ENCODE peak calls at places on chromosomes 16 and 17, in eight cellular contexts. J is fibroblast of the aortic adventitia, O is IMR-90, V is fibroblast of mammary gland, X is mammary epithelial cell, C is A549, W is choroid plexus epithelial cell, Z is SK-N-SH. A is an unnamed sample.
A peak's percentile ranks its signal among the peaks of the same experiment; 100 is the strongest.

GRCh38 chr16:46650224-46650623 is 29.0 kb upstream of the SHCBP1 start:
- DNase-seq in J (peak; percentile 77), O (peak; percentile 80), V (peak; percentile 97), X (no peak), C (no peak), W (peak; percentile 16), Z (no peak), A (no peak)

GRCh38 chr17:1422907-1423306 is 22.9 kb upstream of the YWHAE start:
- DNase-seq in J (peak; percentile 95), O (peak; percentile 98), V (peak; percentile 98), X (peak; percentile 93), C (peak; percentile 57), W (peak; percentile 95), Z (no peak), A (peak; percentile 92)

GRCh38 chr16:50478773-50479149 is 69.4 kb upstream of the NKD1 start:
- DNase-seq in J (no peak), O (no peak), V (no peak), X (peak; percentile 12), C (no peak), W (no peak), Z (no peak), A (no peak)

GRCh38 chr16:83995756-83996155 is 27.7 kb downstream of the NECAB2 start:
- DNase-seq in J (no peak), O (peak; percentile 10), V (no peak), X (peak; percentile 17), C (no peak), W (peak; percentile 92), Z (no peak), A (no peak)

GRCh38 chr17:17981330-17981729 is 8.7 kb downstream of the DRC3 start:
- DNase-seq in J (no peak), O (no peak), V (no peak), X (no peak), C (no peak), W (no peak), Z (no peak), A (no peak)

GRCh38 chr16:85471469-85472431 is 141.4 kb upstream of the GSE1 start:
- DNase-seq in J (no peak), O (no peak), V (no peak), X (peak; percentile 14), C (no peak), W (no peak), Z (no peak), A (no peak)

GRCh38 chr17:75036643-75037268 is 10.0 kb downstream of the ATP5PD start:
- DNase-seq in J (peak; percentile 97), O (peak; percentile 77), V (peak; percentile 97), X (no peak), C (peak; percentile 97), W (peak; percentile 8), Z (no peak), A (no peak)

GRCh38 chr16:25027781-25028180 is 12.6 kb upstream of the ARHGAP17 start:
- DNase-seq in J (no peak), O (no peak), V (no peak), X (no peak), C (no peak), W (no peak), Z (no peak), A (no peak)

GRCh38 chr16:77273815-77274214 is 74.6 kb downstream of the SYCE1L start:
- DNase-seq in J (peak; percentile 84), O (no peak), V (peak; percentile 48), X (peak; percentile 30), C (no peak), W (peak; percentile 42), Z (no peak), A (no peak)

GRCh38 chr17:52024296-52024870 is 134.1 kb downstream of the CA10 start:
- DNase-seq in J (no peak), O (no peak), V (no peak), X (no peak), C (no peak), W (peak; percentile 3), Z (peak; percentile 6), A (no peak)

GRCh38 chr16:87580855-87581261 is 21.4 kb upstream of the JPH3 start:
- DNase-seq in J (peak; percentile 60), O (peak; percentile 46), V (peak; percentile 88), X (peak; percentile 27), C (peak; percentile 81), W (peak; percentile 57), Z (peak; percentile 56), A (peak; percentile 71)

GRCh38 chr16:84925092-84925772 is 86.1 kb downstream of the ZDHHC7 start:
- DNase-seq in J (peak; percentile 34), O (no peak), V (peak; percentile 46), X (no peak), C (peak; percentile 48), W (peak; percentile 43), Z (peak; percentile 56), A (no peak)

GRCh38 chr16:12265168-12265567 is 288.6 kb downstream of the SNX29 start:
- DNase-seq in J (no peak), O (no peak), V (no peak), X (no peak), C (no peak), W (no peak), Z (no peak), A (no peak)

GRCh38 chr17:1562178-1562643 is 381 bp downstream of the PITPNA start:
- DNase-seq in J (no peak), O (no peak), V (peak; percentile 20), X (no peak), C (no peak), W (peak; percentile 14), Z (peak; percentile 85), A (peak; percentile 16)

GRCh38 chr16:57723170-57723569 is 12.4 kb upstream of the KATNB1 start:
- DNase-seq in J (no peak), O (no peak), V (peak; percentile 12), X (no peak), C (peak; percentile 63), W (peak; percentile 28), Z (no peak), A (no peak)
- TF ChIP-seq CTCF in J (no peak), O (peak; percentile 17), V (peak; percentile 41), X (peak; percentile 5), C (peak; percentile 40), W (peak; percentile 49), Z (peak; percentile 41), A (peak; percentile 46)

GRCh38 chr16:23016372-23016771 is 132.9 kb downstream of the USP31 start:
- DNase-seq in J (no peak), O (no peak), V (no peak), X (no peak), C (no peak), W (no peak), Z (no peak), A (no peak)

GRCh38 chr16:23009075-23009474 is 140.2 kb downstream of the USP31 start:
- DNase-seq in J (no peak), O (no peak), V (no peak), X (no peak), C (no peak), W (no peak), Z (no peak), A (no peak)

GRCh38 chr16:23014592-23014991 is 134.7 kb downstream of the USP31 start:
- DNase-seq in J (no peak), O (peak; percentile 2), V (no peak), X (no peak), C (peak; percentile 10), W (no peak), Z (no peak), A (no peak)

GRCh38 chr16:23015580-23015979 is 133.7 kb downstream of the USP31 start:
- DNase-seq in J (no peak), O (no peak), V (no peak), X (no peak), C (no peak), W (no peak), Z (no peak), A (no peak)

DNA sequence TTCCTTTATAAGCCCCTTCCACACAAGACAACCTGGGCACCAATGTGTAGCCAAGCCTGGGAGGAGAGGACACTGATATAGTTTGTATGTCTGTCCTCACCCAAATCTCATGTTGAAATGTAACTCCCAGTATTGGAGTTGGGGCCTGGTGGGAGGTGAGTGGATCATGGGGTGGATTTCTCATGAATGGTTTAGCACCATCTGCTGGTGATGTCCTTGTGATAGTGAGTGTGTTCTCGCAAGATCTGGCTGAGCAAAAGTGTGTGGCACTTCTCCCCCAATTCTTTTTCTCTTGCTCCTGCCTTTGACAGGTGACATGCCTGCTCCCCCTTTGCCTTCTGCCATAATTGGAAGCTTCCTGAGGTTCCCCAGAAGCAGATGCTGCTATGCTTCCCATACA is 135.8 kb downstream of the USP31 start:
- DNase-seq in J (no peak), O (peak; percentile 3), V (peak; percentile 11), X (no peak), C (peak; percentile 35), W (peak; percentile 14), Z (no peak), A (no peak)
- TF ChIP-seq CTCF in J (no peak), O (no peak), V (no peak), X (no peak), C (peak; percentile 23), W (peak; percentile 9), Z (peak; percentile 25), A (peak; percentile 51)

GRCh38 chr16:22948603-22949368 is 134.8 kb downstream of the HS3ST2 start:
- DNase-seq in J (peak; percentile 67), O (peak; percentile 34), V (peak; percentile 75), X (peak; percentile 73), C (peak; percentile 80), W (peak; percentile 56), Z (peak; percentile 77), A (peak; percentile 70)
- TF ChIP-seq CTCF in J (peak; percentile 61), O (peak; percentile 53), V (peak; percentile 82), X (peak; percentile 90), C (peak; percentile 57), W (peak; percentile 66), Z (peak; percentile 66), A (peak; percentile 94)

DNA sequence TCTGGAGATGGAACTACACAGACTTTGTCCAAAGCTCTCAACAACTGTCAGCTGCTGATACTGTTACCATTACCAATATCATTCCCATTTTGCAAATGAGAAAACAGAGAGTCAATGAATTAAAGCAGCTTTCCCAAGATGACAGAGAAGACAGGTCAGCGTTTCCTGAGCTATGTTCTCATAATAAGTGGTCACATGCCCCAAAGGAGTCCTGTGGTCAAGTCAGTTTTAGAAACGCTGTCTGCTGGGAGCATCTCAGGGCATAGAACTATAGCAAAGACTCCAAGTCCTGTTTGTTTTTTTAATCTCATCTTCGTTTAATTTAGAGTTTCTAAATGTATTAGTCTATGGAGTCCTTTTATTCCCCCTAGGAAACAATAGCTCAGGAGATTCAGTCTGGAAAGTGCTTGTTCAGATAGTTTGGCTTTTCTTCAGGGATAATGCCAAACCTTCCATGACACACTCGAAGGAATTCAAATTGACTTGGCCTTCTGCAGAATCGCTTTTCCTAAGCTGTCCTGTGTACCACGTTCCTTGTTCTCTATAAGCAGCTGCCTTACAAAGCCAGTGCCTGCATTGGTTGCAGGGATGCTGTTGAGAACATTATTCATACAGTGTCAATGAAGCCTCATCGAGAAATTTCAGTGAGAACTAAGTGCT is 12.1 kb downstream of the CCDC42 start:
- DNase-seq in J (peak; percentile 61), O (no peak), V (peak; percentile 26), X (no peak), C (no peak), W (peak; percentile 40), Z (no peak), A (no peak)
- TF ChIP-seq CTCF in J (no peak), O (no peak), V (no peak), X (no peak), C (no peak), W (no peak), Z (no peak), A (no peak)

GRCh38 chr17:36600936-36601302 is 464 bp upstream of the MRM1 start:
- DNase-seq in J (no peak), O (no peak), V (peak; percentile 18), X (no peak), C (peak; percentile 19), W (peak; percentile 50), Z (no peak), A (no peak)
- TF ChIP-seq CTCF in J (no peak), O (no peak), V (no peak), X (no peak), C (no peak), W (no peak), Z (no peak), A (peak; percentile 22)